ENCODE peak calls at places on chromosomes 5 and 9, in six cellular contexts. Q is NB4, S is K562, F is GM12878, U is A549, W is HepG2. R is an unnamed sample.

GRCh38 chr9:83034587-83034986 is 28.4 kb downstream of the RASEF start:
- DNase-seq in Q (no peak), S (no peak), F (no peak), U (no peak), W (no peak), R (no peak)

GRCh38 chr9:108363321-108363720 is 492.5 kb downstream of the ACTL7B start:
- DNase-seq in Q (no peak), S (no peak), F (no peak), U (no peak), W (no peak), R (no peak)

GRCh38 chr5:175895701-175896102 is 24.3 kb downstream of the CPLX2 start:
- DNase-seq in Q (peak), S (no peak), F (peak), U (no peak), W (no peak), R (no peak)

GRCh38 chr9:16868706-16869105 is 1.8 kb downstream of the BNC2 start:
- DNase-seq in Q (no peak), S (no peak), F (no peak), U (no peak), W (no peak), R (no peak)

GRCh38 chr5:55421074-55421529 is 113.3 kb downstream of the MTREX start:
- DNase-seq in Q (no peak), S (no peak), F (peak), U (no peak), W (no peak), R (no peak)

GRCh38 chr5:133059621-133060020 is 7.8 kb downstream of the HSPA4 start:
- DNase-seq in Q (no peak), S (no peak), F (no peak), U (no peak), W (no peak), R (no peak)

GRCh38 chr5:132002701-132003100 is 8.8 kb downstream of the ACSL6 start:
- DNase-seq in Q (no peak), S (no peak), F (no peak), U (no peak), W (no peak), R (no peak)

GRCh38 chr9:16884952-16885513 is 14.6 kb upstream of the BNC2 start:
- DNase-seq in Q (peak), S (no peak), F (no peak), U (no peak), W (no peak), R (no peak)

GRCh38 chr5:170525450-170526211 is 21.8 kb downstream of the KCNIP1 start:
- DNase-seq in Q (no peak), S (no peak), F (no peak), U (no peak), W (no peak), R (no peak)

GRCh38 chr9:122383992-122384461 is 13.2 kb downstream of the PTGS1 start:
- DNase-seq in Q (no peak), S (no peak), F (no peak), U (no peak), W (no peak), R (peak)

GRCh38 chr5:142395334-142395733 is 70.5 kb upstream of the SPRY4 start:
- DNase-seq in Q (no peak), S (no peak), F (no peak), U (no peak), W (no peak), R (no peak)

GRCh38 chr5:117682416-117682815 is 1107.8 kb upstream of the SEMA6A start:
- DNase-seq in Q (no peak), S (no peak), F (no peak), U (no peak), W (no peak), R (no peak)

GRCh38 chr5:172054611-172055153 is 48.2 kb upstream of the FBXW11 start:
- DNase-seq in Q (no peak), S (no peak), F (no peak), U (no peak), W (no peak), R (no peak)

GRCh38 chr5:172050070-172050469 is 43.6 kb upstream of the FBXW11 start:
- DNase-seq in Q (no peak), S (no peak), F (no peak), U (no peak), W (no peak), R (no peak)

GRCh38 chr5:172055421-172055820 is 49.0 kb upstream of the FBXW11 start:
- DNase-seq in Q (no peak), S (no peak), F (no peak), U (no peak), W (no peak), R (no peak)

GRCh38 chr5:172051643-172052362 is 45.4 kb upstream of the FBXW11 start:
- DNase-seq in Q (no peak), S (peak), F (no peak), U (no peak), W (no peak), R (no peak)

GRCh38 chr5:172052454-172053236 is 46.2 kb upstream of the FBXW11 start:
- DNase-seq in Q (no peak), S (no peak), F (no peak), U (no peak), W (no peak), R (peak)
- TF ChIP-seq MYC in Q (no peak), S (no peak), F (no peak), U (no peak), W (no peak), R (no peak)

GRCh38 chr5:580436-580835 is 31.7 kb upstream of the CEP72 start:
- DNase-seq in Q (no peak), S (no peak), F (no peak), U (no peak), W (no peak), R (no peak)
- TF ChIP-seq MYC in Q (no peak), S (no peak), F (no peak), U (no peak), W (no peak), R (no peak)

GRCh38 chr5:180180846-180181245 is 28.2 kb downstream of the RASGEF1C start:
- DNase-seq in Q (no peak), S (no peak), F (no peak), U (no peak), W (no peak), R (no peak)
- TF ChIP-seq MYC in Q (no peak), S (no peak), F (no peak), U (no peak), W (no peak), R (no peak)

DNA sequence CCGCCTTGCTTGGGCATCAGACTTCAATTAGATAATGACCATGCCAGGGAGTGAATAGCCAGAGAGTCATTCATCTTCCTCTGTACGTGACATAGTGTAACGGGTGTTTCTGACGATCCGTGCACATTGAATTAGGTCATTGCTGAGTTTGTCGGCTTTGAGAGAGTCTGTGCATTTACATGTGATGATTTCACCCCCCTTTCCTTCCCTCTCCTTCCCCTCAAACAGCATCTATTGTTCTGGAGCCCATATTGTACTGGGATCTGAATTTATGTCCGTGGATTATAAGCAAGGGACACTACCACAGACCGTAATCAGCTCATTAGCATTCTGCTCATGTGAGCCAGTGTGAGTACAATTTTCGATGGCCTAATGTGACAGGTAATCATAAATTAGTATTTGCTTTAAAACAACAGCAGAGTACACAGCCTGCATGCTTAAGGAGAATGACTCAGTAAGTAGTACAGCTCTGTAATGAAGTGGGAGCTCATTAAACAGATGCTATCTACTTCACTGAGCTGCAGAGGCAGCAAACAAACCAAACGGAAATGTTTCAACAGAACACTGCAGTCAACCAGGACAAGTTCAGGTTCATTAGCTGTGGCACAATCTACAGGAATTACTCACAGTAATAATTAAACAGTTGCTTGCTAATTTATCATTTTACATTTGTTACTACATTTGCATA is 302.1 kb downstream of the CSNK1G3 start:
- DNase-seq in Q (peak), S (no peak), F (peak), U (no peak), W (no peak), R (peak)
- TF ChIP-seq MYC in Q (no peak), S (no peak), F (no peak), U (no peak), W (no peak), R (no peak)

GRCh38 chr9:5514608-5515260 is 4.4 kb downstream of the PDCD1LG2 start:
- DNase-seq in Q (no peak), S (no peak), F (peak), U (no peak), W (no peak), R (no peak)

GRCh38 chr9:5516453-5517220 is 6.3 kb downstream of the PDCD1LG2 start:
- DNase-seq in Q (no peak), S (no peak), F (no peak), U (no peak), W (no peak), R (no peak)

GRCh38 chr9:5518061-5518936 is 8.0 kb downstream of the PDCD1LG2 start:
- DNase-seq in Q (no peak), S (no peak), F (no peak), U (no peak), W (no peak), R (no peak)

GRCh38 chr9:5515261-5515650 is 4.9 kb downstream of the PDCD1LG2 start:
- DNase-seq in Q (no peak), S (no peak), F (no peak), U (no peak), W (no peak), R (no peak)

DNA sequence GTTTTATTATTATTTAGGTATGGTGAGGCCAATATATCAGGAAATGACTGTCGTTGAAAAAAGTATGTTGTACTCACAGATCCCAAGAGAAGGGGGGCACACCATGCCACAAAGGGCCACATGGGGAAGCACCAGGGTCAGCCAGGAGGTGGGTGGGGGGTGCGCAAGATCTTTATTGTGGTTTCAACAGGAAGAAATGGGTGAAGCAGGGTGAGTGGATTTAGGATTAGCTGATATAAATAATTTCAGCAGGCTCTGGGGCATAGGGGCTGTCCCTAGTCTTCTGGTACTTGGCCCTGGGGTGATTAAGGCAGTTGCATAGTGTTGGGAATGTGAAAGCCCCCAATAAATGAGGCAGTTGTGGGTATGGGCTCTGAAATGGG is 8.6 kb downstream of the PDCD1LG2 start:
- DNase-seq in Q (no peak), S (no peak), F (no peak), U (no peak), W (no peak), R (no peak)
- TF ChIP-seq MYC in Q (no peak), S (no peak), F (no peak), U (no peak), W (no peak), R (no peak)

GRCh38 chr5:179700401-179700918 is 1.7 kb downstream of the CANX start:
- DNase-seq in Q (peak), S (peak), F (no peak), U (no peak), W (peak), R (peak)
- TF ChIP-seq MYC in Q (no peak), S (no peak), F (no peak), U (no peak), W (no peak), R (no peak)

DNA sequence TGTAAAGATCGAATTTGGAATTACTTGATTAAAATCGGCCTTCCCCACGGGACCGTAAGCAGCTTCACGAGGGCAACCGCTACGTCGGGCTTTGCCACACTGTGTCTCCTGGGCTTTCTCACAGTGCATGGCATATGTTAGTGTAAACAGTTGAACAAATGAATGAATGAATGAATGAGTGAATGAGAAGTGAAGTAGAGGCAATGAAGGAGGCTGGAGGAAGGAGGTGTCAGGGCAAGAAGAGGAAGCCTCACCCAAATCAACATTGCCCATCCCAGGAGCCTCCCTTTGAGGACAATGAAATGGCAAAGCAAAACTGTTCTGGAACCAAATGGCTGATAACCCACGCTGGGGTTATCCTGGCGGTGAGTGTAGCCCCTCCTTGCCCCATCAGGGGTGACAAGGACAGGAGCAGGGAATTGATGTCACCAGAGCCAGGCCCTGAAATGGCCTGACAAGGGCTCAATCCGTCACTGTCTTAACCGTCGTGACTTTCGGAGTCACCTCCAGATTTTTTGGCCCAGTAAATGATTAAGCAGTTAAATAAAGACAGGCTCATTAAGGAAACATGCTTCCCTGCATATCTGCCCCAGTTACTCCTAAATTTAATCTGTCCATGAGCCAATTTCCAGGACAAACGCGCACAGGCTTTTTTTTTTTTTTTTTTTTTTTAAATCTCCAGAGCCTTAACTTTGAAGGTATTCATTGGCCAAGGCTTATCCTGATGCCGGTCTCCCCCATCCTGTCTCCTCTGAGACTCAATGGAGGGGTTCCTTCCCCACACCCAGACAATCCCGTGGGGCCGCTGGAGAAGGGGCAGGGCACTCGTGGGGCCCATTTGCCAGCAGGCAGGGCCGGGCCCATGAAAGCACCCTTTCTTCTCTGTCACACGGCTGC is 88.4 kb upstream of the BOD1 start:
- DNase-seq in Q (no peak), S (no peak), F (no peak), U (no peak), W (no peak), R (no peak)
- TF ChIP-seq MYC in Q (no peak), S (no peak), F (no peak), U (no peak), W (no peak), R (no peak)

R was measured in endothelial cell of umbilical vein.